ENCODE peak calls at places on chromosomes 5 and 9, in five cellular contexts. H, X, Q, D and W are unnamed samples.

GRCh38 chr5:168292783-168293696 is 1.6 kb downstream of the WWC1 start:
- DNase-seq in H (no peak), X (no peak), Q (no peak), D (no peak), W (no peak)

GRCh38 chr5:119529811-119530210 is 77.5 kb downstream of the HSD17B4 start:
- DNase-seq in H (no peak), X (no peak), Q (no peak), D (no peak), W (no peak)

GRCh38 chr5:158172005-158172404 is 313.1 kb upstream of the CLINT1 start:
- DNase-seq in H (no peak), X (no peak), Q (no peak), D (no peak), W (no peak)

GRCh38 chr5:116280149-116280803 is 195.5 kb downstream of the COMMD10 start:
- DNase-seq in H (no peak), X (no peak), Q (no peak), D (no peak), W (no peak)

GRCh38 chr9:17052626-17053025 is 82.2 kb upstream of the CNTLN start:
- DNase-seq in H (no peak), X (no peak), Q (no peak), D (no peak), W (no peak)

GRCh38 chr5:34685485-34686197 is 29.5 kb downstream of the RAI14 start:
- DNase-seq in H (no peak), X (no peak), Q (peak), D (no peak), W (no peak)

GRCh38 chr9:77575785-77576184 is 72.3 kb downstream of the GNA14 start:
- DNase-seq in H (no peak), X (no peak), Q (peak), D (no peak), W (no peak)

GRCh38 chr9:29514336-29514735 is 1941.1 kb upstream of the C9orf72 start:
- DNase-seq in H (no peak), X (no peak), Q (no peak), D (no peak), W (no peak)

GRCh38 chr9:129108805-129109370 is 1.7 kb downstream of the CRAT start:
- DNase-seq in H (no peak), X (no peak), Q (peak), D (no peak), W (no peak)

GRCh38 chr5:126274396-126274795 is 148.8 kb upstream of the GRAMD2B start:
- DNase-seq in H (no peak), X (no peak), Q (peak), D (no peak), W (no peak)

GRCh38 chr5:115098041-115098702 is 71.5 kb downstream of the TRIM36 start:
- DNase-seq in H (no peak), X (no peak), Q (peak), D (peak), W (no peak)

GRCh38 chr5:15598294-15598902 is 98.4 kb downstream of the FBXL7 start:
- DNase-seq in H (no peak), X (no peak), Q (peak), D (peak), W (no peak)

GRCh38 chr9:69919461-69920061 is 98.9 kb downstream of the CFAP95 start:
- DNase-seq in H (no peak), X (no peak), Q (peak), D (peak), W (no peak)

GRCh38 chr9:125541840-125542243 is 165.2 kb downstream of the MAPKAP1 start:
- DNase-seq in H (no peak), X (no peak), Q (no peak), D (no peak), W (no peak)

GRCh38 chr9:137666950-137667670 is 48.3 kb downstream of the EHMT1 start:
- DNase-seq in H (no peak), X (no peak), Q (no peak), D (no peak), W (no peak)

GRCh38 chr5:158013939-158014338 is 155.0 kb upstream of the CLINT1 start:
- DNase-seq in H (no peak), X (no peak), Q (peak), D (peak), W (no peak)

GRCh38 chr9:115025721-115026120 is 92.2 kb downstream of the TNC start:
- DNase-seq in H (no peak), X (no peak), Q (no peak), D (no peak), W (no peak)

GRCh38 chr9:37309136-37309535 is 113.4 kb upstream of the GRHPR start:
- DNase-seq in H (no peak), X (no peak), Q (peak), D (no peak), W (no peak)

GRCh38 chr9:97958812-97959511 is 21.0 kb upstream of the HEMGN start:
- DNase-seq in H (no peak), X (no peak), Q (no peak), D (no peak), W (no peak)

GRCh38 chr9:278651-279050 is 64.0 kb downstream of the DOCK8 start:
- DNase-seq in H (peak), X (no peak), Q (no peak), D (no peak), W (no peak)

GRCh38 chr9:94142353-94142752 is 58.1 kb downstream of the PTPDC1 start:
- DNase-seq in H (no peak), X (no peak), Q (no peak), D (no peak), W (no peak)

GRCh38 chr5:39328731-39329130 is 35.6 kb downstream of the C9 start:
- DNase-seq in H (no peak), X (no peak), Q (no peak), D (no peak), W (no peak)

GRCh38 chr5:39178856-39179255 is 40.5 kb downstream of the FYB1 start:
- DNase-seq in H (no peak), X (no peak), Q (no peak), D (no peak), W (no peak)

GRCh38 chr5:142814122-142814521 is 43.9 kb downstream of the ARHGAP26 start:
- DNase-seq in H (no peak), X (no peak), Q (no peak), D (no peak), W (no peak)

GRCh38 chr5:68344447-68345111 is 129.0 kb downstream of the PIK3R1 start:
- DNase-seq in H (no peak), X (no peak), Q (peak), D (peak), W (no peak)

DNA sequence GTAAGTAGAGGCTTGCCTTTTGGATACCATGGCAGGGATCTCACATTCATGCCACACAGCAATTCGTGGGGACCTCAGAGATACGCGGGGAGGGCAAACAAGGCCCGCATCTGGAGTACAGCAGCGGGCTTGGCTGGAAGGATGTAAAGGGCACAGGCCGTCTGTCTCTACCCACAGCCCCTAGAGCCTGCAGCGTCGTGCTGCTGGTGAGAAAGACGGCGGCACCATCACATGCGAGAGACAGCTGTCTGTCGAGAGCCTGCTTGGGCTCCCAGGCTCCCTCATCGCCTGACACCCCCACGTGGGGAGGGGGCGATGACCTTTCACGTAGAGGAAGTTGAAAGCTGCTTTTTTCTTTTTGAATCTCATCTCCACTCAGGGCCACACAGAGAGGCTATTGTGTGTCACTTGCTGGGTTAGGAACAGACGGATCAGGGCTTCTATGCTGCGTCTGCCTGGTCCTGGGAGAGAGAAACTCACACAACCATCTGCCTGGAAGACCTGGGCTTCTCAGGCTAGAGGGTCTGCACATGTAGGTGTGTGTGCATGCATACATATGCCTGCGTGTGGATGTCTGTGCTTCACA is 134.6 kb upstream of the PPP1R26 start:
- DNase-seq in H (no peak), X (no peak), Q (no peak), D (no peak), W (peak)
- H3K27ac ChIP-seq in H (no peak), X (no peak), Q (no peak), D (no peak), W (no peak)

GRCh38 chr5:133467325-133467700 is 145.0 kb downstream of the FSTL4 start:
- DNase-seq in H (peak), X (no peak), Q (no peak), D (no peak), W (no peak)
- H3K4me3 ChIP-seq in H (no peak), X (no peak), Q (no peak), D (no peak), W (no peak)

GRCh38 chr5:10401499-10401898 is 40.2 kb upstream of the ROPN1L start:
- DNase-seq in H (no peak), X (no peak), Q (no peak), D (no peak), W (no peak)
- H3K27ac ChIP-seq in H (no peak), X (peak), Q (no peak), D (no peak), W (no peak)

GRCh38 chr9:105341784-105342183 is 97.3 kb downstream of the SLC44A1 start:
- DNase-seq in H (no peak), X (no peak), Q (no peak), D (no peak), W (no peak)
- H3K4me3 ChIP-seq in H (no peak), X (peak), Q (no peak), D (no peak), W (peak)